ENCODE peak calls at places on chromosomes 11 and 22, in seven cellular contexts. F is neuronal stem cell, V is H9, O is IMR-90, R is mesenchymal stem cell, X is trophoblast cell, Z is H1. Y is an unnamed sample.

GRCh38 chr11:110379936-110380335 is 49.8 kb upstream of the FDX1 start:
- DNase-seq in Z (no peak), R (no peak), O (no peak), F (no peak), V (no peak), X (peak; percentile 80), Y (no peak)

GRCh38 chr22:19927696-19928095 is 13.9 kb upstream of the COMT start:
- DNase-seq in V (no peak), F (no peak), Z (no peak), X (no peak), R (no peak), O (no peak), Y (no peak)

GRCh38 chr11:32885556-32885955 is 7.1 kb upstream of the QSER1 start:
- DNase-seq in R (no peak), V (peak; percentile 46), Z (no peak), X (no peak), F (no peak), O (no peak), Y (no peak)

GRCh38 chr11:57659669-57660068 is 2.1 kb downstream of the CLP1 start:
- DNase-seq in O (no peak), R (no peak), V (no peak), Z (no peak), X (no peak), F (no peak), Y (no peak)

GRCh38 chr11:2271077-2271326 is 614 bp upstream of the ASCL2 start:
- DNase-seq in R (no peak), X (peak; percentile 93), O (no peak), F (no peak), Z (peak; percentile 58), V (no peak), Y (no peak)

GRCh38 chr11:93940395-93940794 is 80.8 kb upstream of the HEPHL1 start:
- DNase-seq in X (no peak), V (no peak), O (no peak), F (no peak), R (no peak), Z (no peak), Y (no peak)

GRCh38 chr11:4044971-4045646 is 49.5 kb upstream of the RRM1 start:
- DNase-seq in F (no peak), X (no peak), R (no peak), O (no peak), Z (no peak), V (no peak), Y (no peak)

GRCh38 chr11:33885338-33886005 is 6.4 kb downstream of the LMO2 start:
- DNase-seq in V (no peak), R (no peak), O (no peak), Z (no peak), X (no peak), F (no peak), Y (no peak)

GRCh38 chr22:26033586-26033985 is 135.7 kb upstream of the SEZ6L start:
- DNase-seq in O (no peak), X (no peak), R (no peak), V (no peak), F (no peak), Z (no peak), Y (no peak)

GRCh38 chr11:12862761-12863469 is 146.2 kb upstream of the RASSF10 start:
- DNase-seq in Z (peak; percentile 63), V (peak; percentile 87), R (peak; percentile 93), F (peak; percentile 78), O (peak; percentile 85), X (peak; percentile 42), Y (peak; percentile 94)

GRCh38 chr11:86688398-86689179 is 16.2 kb upstream of the ME3 start:
- DNase-seq in Z (no peak), O (peak; percentile 91), R (peak; percentile 97), V (no peak), F (no peak), X (peak; percentile 99), Y (peak; percentile 40)

GRCh38 chr11:17781626-17782025 is 47.0 kb downstream of the KCNC1 start:
- DNase-seq in R (no peak), Z (no peak), O (no peak), F (no peak), X (no peak), V (no peak), Y (no peak)

GRCh38 chr22:45421349-45422057 is 8.0 kb downstream of the RIBC2 start:
- DNase-seq in F (no peak), R (no peak), O (no peak), X (no peak), Z (peak; percentile 32), V (no peak), Y (no peak)

GRCh38 chr22:45424241-45424731 is 10.8 kb downstream of the RIBC2 start:
- DNase-seq in V (no peak), O (no peak), R (no peak), Z (no peak), X (peak; percentile 83), F (no peak), Y (no peak)

GRCh38 chr22:45425101-45425500 is 11.6 kb downstream of the RIBC2 start:
- DNase-seq in X (peak; percentile 75), V (no peak), R (no peak), O (peak; percentile 36), Z (no peak), F (no peak), Y (no peak)

GRCh38 chr22:45422237-45422983 is 8.9 kb downstream of the RIBC2 start:
- DNase-seq in V (no peak), Z (peak; percentile 41), X (no peak), O (no peak), R (no peak), F (no peak), Y (no peak)

DNA sequence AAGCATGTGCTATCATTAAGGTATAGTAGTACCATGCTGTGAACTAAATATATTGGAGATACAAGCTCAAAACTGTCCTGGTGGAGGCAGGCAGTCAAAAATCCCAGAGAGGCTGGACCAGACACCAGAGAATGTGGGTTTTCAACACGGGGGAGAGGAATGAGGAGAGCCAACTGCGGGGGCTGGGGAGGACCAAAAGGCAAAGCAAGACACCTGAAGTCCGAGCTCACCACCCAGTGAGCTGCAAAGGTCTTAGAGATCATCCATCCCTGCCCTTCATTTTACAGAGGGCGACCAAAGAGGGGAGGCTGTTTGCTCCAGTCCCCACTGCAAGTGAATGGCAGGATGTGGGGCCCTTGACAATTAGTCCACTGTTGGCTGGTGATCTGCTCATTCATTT is 10.0 kb downstream of the RIBC2 start:
- DNase-seq in V (no peak), O (no peak), F (no peak), R (no peak), Z (peak; percentile 10), X (no peak), Y (no peak)
- H3K18ac ChIP-seq in V (no peak overlapping the region), O (no peak overlapping the region), F (no peak overlapping the region), R (no peak overlapping the region), Z (no peak overlapping the region), X (no peak overlapping the region), Y (no peak overlapping the region)

GRCh38 chr11:71364176-71364671 is 84.0 kb downstream of the DHCR7 start:
- DNase-seq in F (no peak), O (no peak), R (no peak), Z (no peak), V (no peak), X (no peak), Y (no peak)
- H3K4ac ChIP-seq in F (no peak overlapping the region), O (no peak overlapping the region), R (no peak overlapping the region), Z (no peak overlapping the region), V (no peak overlapping the region), X (no peak overlapping the region), Y (no peak overlapping the region)

GRCh38 chr11:90246468-90246867 is 23.6 kb upstream of the CHORDC1 start:
- DNase-seq in V (no peak), O (no peak), F (no peak), Z (no peak), R (no peak), X (no peak), Y (no peak)

GRCh38 chr11:90252053-90252452 is 29.2 kb upstream of the CHORDC1 start:
- DNase-seq in R (no peak), F (no peak), O (no peak), V (no peak), Z (no peak), X (no peak), Y (no peak)

GRCh38 chr11:90251599-90251998 is 28.8 kb upstream of the CHORDC1 start:
- DNase-seq in Z (no peak), X (no peak), O (no peak), V (no peak), F (no peak), R (no peak), Y (no peak)

GRCh38 chr11:90254065-90254464 is 31.2 kb upstream of the CHORDC1 start:
- DNase-seq in Z (no peak), R (no peak), F (no peak), X (no peak), O (no peak), V (no peak), Y (no peak)

GRCh38 chr11:90250970-90251369 is 28.1 kb upstream of the CHORDC1 start:
- DNase-seq in X (no peak), Z (no peak), O (no peak), R (no peak), F (no peak), V (no peak), Y (no peak)
- H3K18ac ChIP-seq in X (no peak overlapping the region), Z (no peak overlapping the region), O (no peak overlapping the region), R (no peak overlapping the region), F (no peak overlapping the region), V (no peak overlapping the region), Y (no peak overlapping the region)

DNA sequence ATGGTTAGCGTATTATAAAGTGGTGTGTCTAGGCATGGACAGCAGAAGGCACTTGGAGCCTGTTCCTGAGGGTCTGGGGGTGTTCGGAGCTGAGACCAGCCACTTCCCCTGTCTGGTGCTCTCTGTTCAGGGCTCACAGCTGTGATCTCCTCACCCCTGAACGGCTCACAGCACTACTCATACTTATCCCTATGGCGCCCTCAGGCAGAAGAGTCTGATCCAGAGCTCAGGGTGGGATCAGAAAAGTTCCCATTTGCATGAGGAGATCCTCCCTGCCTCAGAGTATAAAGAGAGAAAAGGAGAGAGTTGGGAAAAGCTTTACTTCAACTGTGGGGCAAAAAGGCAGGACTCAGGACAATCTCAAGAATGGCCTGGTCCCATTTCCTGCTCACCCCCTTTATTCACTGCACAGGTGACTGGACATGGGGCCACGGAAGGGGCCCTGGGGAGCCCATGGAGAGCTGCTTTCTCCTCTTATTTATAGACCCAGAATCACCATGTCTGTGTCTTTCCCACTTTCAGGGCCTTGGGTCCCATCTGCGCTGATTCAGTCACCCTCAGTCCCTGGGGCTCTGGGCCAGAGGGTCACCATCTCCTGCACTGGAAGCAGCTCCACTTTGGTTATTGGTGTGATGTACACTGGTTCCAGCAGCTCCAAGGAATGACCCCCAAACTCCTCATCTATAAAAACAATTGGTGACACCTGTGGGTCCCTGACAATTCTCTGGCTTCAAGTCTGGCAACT is 97.0 kb upstream of the TOP3B start:
- DNase-seq in O (no peak), V (no peak), R (no peak), X (no peak), Z (no peak), F (no peak), Y (no peak)
- H3K4ac ChIP-seq in O (no peak overlapping the region), V (no peak overlapping the region), R (no peak overlapping the region), X (no peak overlapping the region), Z (no peak overlapping the region), F (no peak overlapping the region), Y (no peak overlapping the region)